ENCODE peak calls at places on chromosomes 16 and 17, in four cellular contexts. S is activated T-cell treated with anti-CD3 and anti-CD28 coated beads, Interleukin-2, amount 50 U/mL, for 48 hours; L is midbrain; U is AG08395. M is an unnamed sample.
A peak's percentile ranks its signal among the peaks of the same experiment; 100 is the strongest.

GRCh38 chr17:17547210-17547764 is 44.2 kb downstream of the PEMT start:
- DNase-seq in S (no peak), L (no peak), U (no peak), M (no peak)

GRCh38 chr17:40070895-40071719 is 8.3 kb downstream of the THRA start:
- DNase-seq in S (no peak), L (no peak), U (no peak), M (peak; percentile 66)

GRCh38 chr16:57471852-57472664 is 9.6 kb downstream of the POLR2C start:
- DNase-seq in S (no peak), L (no peak), U (no peak), M (no peak)

GRCh38 chr16:84115919-84116719 is 623 bp downstream of the MBTPS1 start:
- DNase-seq in S (no peak), L (peak; percentile 57), U (peak; percentile 19), M (peak; percentile 29)

GRCh38 chr17:77957869-77958715 is at the start of gene TNRC6C:
- DNase-seq in S (peak; percentile 99), L (peak; percentile 99), U (peak; percentile 100), M (peak; percentile 98)

GRCh38 chr16:85514295-85514600 is 98.9 kb upstream of the GSE1 start:
- DNase-seq in S (no peak), L (no peak), U (no peak), M (no peak)

GRCh38 chr16:50040028-50040427 is 15.0 kb downstream of the CNEP1R1 start:
- DNase-seq in S (no peak), L (no peak), U (no peak), M (no peak)

GRCh38 chr17:27320222-27320560 is 26.3 kb downstream of the WSB1 start:
- DNase-seq in S (no peak), L (no peak), U (no peak), M (no peak)

GRCh38 chr16:13390093-13390985 is 488.9 kb downstream of the SHISA9 start:
- DNase-seq in S (no peak), L (no peak), U (no peak), M (no peak)

GRCh38 chr16:17578921-17579876 is 108.4 kb upstream of the XYLT1 start:
- DNase-seq in S (peak; percentile 67), L (peak; percentile 57), U (peak; percentile 87), M (peak; percentile 79)

GRCh38 chr16:59410451-59410850 is 676.3 kb upstream of the GOT2 start:
- DNase-seq in S (no peak), L (no peak), U (no peak), M (no peak)

GRCh38 chr17:81456798-81457197 is 55.8 kb downstream of the ACTG1 start:
- DNase-seq in S (no peak), L (no peak), U (no peak), M (no peak)

GRCh38 chr17:1002771-1003555 is 6.0 kb downstream of the TIMM22 start:
- DNase-seq in S (no peak), L (peak; percentile 74), U (peak; percentile 80), M (peak; percentile 93)

GRCh38 chr17:51709867-51710266 is 448.6 kb downstream of the CA10 start:
- DNase-seq in S (no peak), L (no peak), U (no peak), M (no peak)

GRCh38 chr17:78226752-78227454 is 4.5 kb upstream of the TMEM235 start:
- DNase-seq in S (peak; percentile 37), L (no peak), U (no peak), M (peak; percentile 14)

GRCh38 chr17:42055496-42055895 is 5.1 kb upstream of the C17orf113 start:
- DNase-seq in S (no peak), L (no peak), U (no peak), M (no peak)

GRCh38 chr16:14667347-14668266 is 26.5 kb downstream of the PLA2G10 start:
- DNase-seq in S (no peak), L (no peak), U (no peak), M (no peak)

GRCh38 chr16:7964717-7965116 is 625.6 kb downstream of the TMEM114 start:
- DNase-seq in S (no peak), L (no peak), U (no peak), M (no peak)

GRCh38 chr17:82457790-82458129 is 781 bp upstream of the NARF start:
- DNase-seq in S (no peak), L (no peak), U (no peak), M (no peak)

GRCh38 chr16:46746821-46747776 is 1.0 kb downstream of the MYLK3 start:
- DNase-seq in S (no peak), L (no peak), U (no peak), M (no peak)

GRCh38 chr17:82931696-82932060 is 91.9 kb upstream of the ZNF750 start:
- DNase-seq in S (no peak), L (peak; percentile 24), U (peak; percentile 91), M (peak; percentile 45)

GRCh38 chr16:71794018-71794417 is 14.6 kb downstream of the AP1G1 start:
- DNase-seq in S (no peak), L (no peak), U (no peak), M (no peak)

M was measured in pons.